ENCODE peak calls at places on chromosomes 1 and 21, in four cellular contexts. One of them, this sample, is unnamed.
A peak's percentile ranks its signal among the peaks of the same experiment; 100 is the strongest.

GRCh38 chr1:211741799-211742198 is 66.4 kb upstream of the NEK2 start:
- DNase-seq in GM23338: no peak
- DNase-seq in lung: no peak
- DNase-seq in GM13976: no peak
- DNase-seq in this sample: no peak

GRCh38 chr1:151165281-151165737 is 393 bp downstream of the LYSMD1 start:
- DNase-seq in GM23338: peak; percentile 88
- DNase-seq in lung: peak; percentile 51
- DNase-seq in GM13976: no peak
- DNase-seq in this sample: no peak

GRCh38 chr1:111505641-111506119 is 2.2 kb upstream of the ADORA3 start:
- DNase-seq in GM23338: no peak
- DNase-seq in lung: no peak
- DNase-seq in GM13976: peak; percentile 68
- DNase-seq in this sample: peak; percentile 67

GRCh38 chr21:45405819-45406762 is 1.1 kb downstream of the COL18A1 start:
- DNase-seq in GM23338: peak; percentile 85
- DNase-seq in lung: no peak
- DNase-seq in GM13976: no peak
- DNase-seq in this sample: no peak

GRCh38 chr1:227429447-227430359 is 111.4 kb upstream of the CDC42BPA start:
- DNase-seq in GM23338: no peak
- DNase-seq in lung: no peak
- DNase-seq in GM13976: no peak
- DNase-seq in this sample: no peak

GRCh38 chr1:43995984-43996732 is 4.8 kb downstream of the CCDC24 start:
- DNase-seq in GM23338: no peak
- DNase-seq in lung: no peak
- DNase-seq in GM13976: no peak
- DNase-seq in this sample: no peak

GRCh38 chr1:156571261-156571958 is 955 bp downstream of the IQGAP3 start:
- DNase-seq in GM23338: no peak
- DNase-seq in lung: no peak
- DNase-seq in GM13976: peak; percentile 53
- DNase-seq in this sample: no peak

GRCh38 chr1:20405893-20406604 is 80.0 kb downstream of the CAMK2N1 start:
- DNase-seq in GM23338: peak; percentile 21
- DNase-seq in lung: no peak
- DNase-seq in GM13976: no peak
- DNase-seq in this sample: no peak

GRCh38 chr1:58900401-58900800 is 116.6 kb upstream of the JUN start:
- DNase-seq in GM23338: no peak
- DNase-seq in lung: no peak
- DNase-seq in GM13976: peak; percentile 3
- DNase-seq in this sample: no peak

GRCh38 chr1:179803916-179804315 is 60.8 kb downstream of the FAM163A start:
- DNase-seq in GM23338: no peak
- DNase-seq in lung: no peak
- DNase-seq in GM13976: no peak
- DNase-seq in this sample: no peak

GRCh38 chr21:41045534-41046268 is 122.3 kb upstream of the BACE2 start:
- DNase-seq in GM23338: peak; percentile 50
- DNase-seq in lung: no peak
- DNase-seq in GM13976: no peak
- DNase-seq in this sample: no peak

GRCh38 chr1:245546875-245547274 is 392.1 kb downstream of the KIF26B start:
- DNase-seq in GM23338: no peak
- DNase-seq in lung: no peak
- DNase-seq in GM13976: no peak
- DNase-seq in this sample: no peak

GRCh38 chr1:156295391-156295947 is at the start of gene GLMP:
- DNase-seq in GM23338: peak; percentile 80
- DNase-seq in lung: peak; percentile 68
- DNase-seq in GM13976: peak; percentile 84
- DNase-seq in this sample: peak; percentile 79

GRCh38 chr1:54519709-54520108 is 28.3 kb upstream of the ACOT11 start:
- DNase-seq in GM23338: peak; percentile 80
- DNase-seq in lung: no peak
- DNase-seq in GM13976: no peak
- DNase-seq in this sample: no peak

GRCh38 chr1:181140398-181140797 is 51.9 kb downstream of the IER5 start:
- DNase-seq in GM23338: no peak
- DNase-seq in lung: no peak
- DNase-seq in GM13976: no peak
- DNase-seq in this sample: no peak

GRCh38 chr1:50742523-50742922 is 217.5 kb downstream of the FAF1 start:
- DNase-seq in GM23338: no peak
- DNase-seq in lung: no peak
- DNase-seq in GM13976: no peak
- DNase-seq in this sample: no peak

GRCh38 chr1:1298861-1299685 is 8.7 kb downstream of the ACAP3 start:
- DNase-seq in GM23338: peak; percentile 94
- DNase-seq in lung: no peak
- DNase-seq in GM13976: no peak
- DNase-seq in this sample: no peak

GRCh38 chr1:47444578-47445465 is 7.0 kb downstream of the FOXD2 start:
- DNase-seq in GM23338: peak; percentile 60
- DNase-seq in lung: no peak
- DNase-seq in GM13976: peak; percentile 45
- DNase-seq in this sample: no peak

GRCh38 chr1:44377925-44378784 is 23.1 kb upstream of the ERI3 start:
- DNase-seq in GM23338: peak; percentile 95
- DNase-seq in lung: peak; percentile 58
- DNase-seq in GM13976: peak; percentile 56
- DNase-seq in this sample: peak; percentile 59

GRCh38 chr1:56120021-56120420 is 459.3 kb downstream of the PLPP3 start:
- DNase-seq in GM23338: no peak
- DNase-seq in lung: no peak
- DNase-seq in GM13976: no peak
- DNase-seq in this sample: no peak

GRCh38 chr1:29280780-29281131 is 44.4 kb downstream of the PTPRU start:
- DNase-seq in GM23338: no peak
- DNase-seq in lung: no peak
- DNase-seq in GM13976: no peak
- DNase-seq in this sample: no peak

GRCh38 chr1:31639543-31639942 is 5.1 kb downstream of the PEF1 start:
- DNase-seq in GM23338: no peak
- DNase-seq in lung: no peak
- DNase-seq in GM13976: no peak
- DNase-seq in this sample: no peak

GRCh38 chr1:114588196-114588689 is 6.8 kb upstream of the BCAS2 start:
- DNase-seq in GM23338: no peak
- DNase-seq in lung: no peak
- DNase-seq in GM13976: no peak
- DNase-seq in this sample: no peak

GRCh38 chr1:83964153-83964552 is 34.8 kb downstream of the TTLL7 start:
- DNase-seq in GM23338: no peak
- DNase-seq in lung: no peak
- DNase-seq in GM13976: no peak
- DNase-seq in this sample: no peak

GRCh38 chr1:85911742-85912141 is 203.5 kb upstream of the ZNHIT6 start:
- DNase-seq in GM23338: peak; percentile 43
- DNase-seq in lung: no peak
- DNase-seq in GM13976: no peak
- DNase-seq in this sample: no peak

GRCh38 chr1:218823291-218823900 is 350.3 kb upstream of the LYPLAL1 start:
- DNase-seq in GM23338: no peak
- DNase-seq in lung: no peak
- DNase-seq in GM13976: no peak
- DNase-seq in this sample: no peak

GRCh38 chr1:226635456-226635941 is 86.9 kb downstream of the STUM start:
- DNase-seq in GM23338: no peak
- DNase-seq in lung: no peak
- DNase-seq in GM13976: no peak
- DNase-seq in this sample: no peak

GRCh38 chr1:171717080-171717479 is 24.8 kb downstream of the VAMP4 start:
- DNase-seq in GM23338: no peak
- DNase-seq in lung: no peak
- DNase-seq in GM13976: no peak
- DNase-seq in this sample: no peak

GRCh38 chr1:171718848-171719247 is 23.0 kb downstream of the VAMP4 start:
- DNase-seq in GM23338: no peak
- DNase-seq in lung: no peak
- DNase-seq in GM13976: no peak
- DNase-seq in this sample: no peak

GRCh38 chr1:171718216-171718615 is 23.6 kb downstream of the VAMP4 start:
- DNase-seq in GM23338: no peak
- DNase-seq in lung: no peak
- DNase-seq in GM13976: no peak
- DNase-seq in this sample: no peak

GRCh38 chr1:171716620-171717019 is 25.2 kb downstream of the VAMP4 start:
- DNase-seq in GM23338: no peak
- DNase-seq in lung: no peak
- DNase-seq in GM13976: no peak
- DNase-seq in this sample: no peak

GRCh38 chr1:171715813-171716251 is 26.0 kb downstream of the VAMP4 start:
- DNase-seq in GM23338: peak; percentile 41
- DNase-seq in lung: no peak
- DNase-seq in GM13976: no peak
- DNase-seq in this sample: no peak
- TF ChIP-seq CTCF in GM23338: peak; percentile 56
- TF ChIP-seq CTCF in lung: no peak
- TF ChIP-seq CTCF in GM13976: peak; percentile 16
- TF ChIP-seq CTCF in this sample: peak; percentile 41

GRCh38 chr1:207811319-207811718 is 59.5 kb downstream of the CD46 start:
- DNase-seq in GM23338: no peak
- DNase-seq in lung: peak; percentile 24
- DNase-seq in GM13976: no peak
- DNase-seq in this sample: no peak

GRCh38 chr1:207812778-207813512 is 61.1 kb downstream of the CD46 start:
- DNase-seq in GM23338: no peak
- DNase-seq in lung: no peak
- DNase-seq in GM13976: no peak
- DNase-seq in this sample: no peak

GRCh38 chr1:207810606-207811295 is 58.9 kb downstream of the CD46 start:
- DNase-seq in GM23338: no peak
- DNase-seq in lung: peak; percentile 22
- DNase-seq in GM13976: no peak
- DNase-seq in this sample: no peak

GRCh38 chr1:207813513-207813881 is 61.6 kb downstream of the CD46 start:
- DNase-seq in GM23338: no peak
- DNase-seq in lung: no peak
- DNase-seq in GM13976: no peak
- DNase-seq in this sample: no peak

GRCh38 chr1:207811920-207812720 is 60.3 kb downstream of the CD46 start:
- DNase-seq in GM23338: peak; percentile 61
- DNase-seq in lung: peak; percentile 71
- DNase-seq in GM13976: peak; percentile 51
- DNase-seq in this sample: no peak
- TF ChIP-seq CTCF in GM23338: peak; percentile 61
- TF ChIP-seq CTCF in lung: peak; percentile 24
- TF ChIP-seq CTCF in GM13976: peak; percentile 43
- TF ChIP-seq CTCF in this sample: peak; percentile 40

DNA sequence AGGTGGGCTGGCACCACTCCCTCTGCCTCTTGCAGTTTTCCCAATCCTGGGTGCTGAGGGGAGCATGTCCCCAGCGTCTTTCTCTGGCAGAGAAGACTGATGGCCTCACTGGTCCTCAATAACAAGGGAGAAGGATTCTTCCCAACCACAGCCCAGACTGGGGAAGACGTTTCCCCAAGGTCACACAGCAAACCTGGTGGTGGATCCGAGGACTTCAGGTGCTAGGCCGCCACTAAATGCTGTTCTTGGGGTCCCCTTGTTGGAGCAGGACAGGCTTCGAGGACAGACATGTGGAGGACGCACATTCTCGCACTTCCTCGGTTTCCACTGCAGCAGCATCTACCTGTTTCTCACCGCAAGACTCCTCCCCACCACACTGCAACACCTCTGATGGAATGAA is 30.9 kb upstream of the PAX7 start:
- DNase-seq in GM23338: peak; percentile 43
- DNase-seq in lung: no peak
- DNase-seq in GM13976: no peak
- DNase-seq in this sample: no peak
- TF ChIP-seq CTCF in GM23338: peak; percentile 29
- TF ChIP-seq CTCF in lung: no peak
- TF ChIP-seq CTCF in GM13976: no peak
- TF ChIP-seq CTCF in this sample: no peak

GRCh38 chr1:161073474-161074121 is 3.9 kb upstream of the ARHGAP30 start:
- DNase-seq in GM23338: no peak
- DNase-seq in lung: no peak
- DNase-seq in GM13976: no peak
- DNase-seq in this sample: no peak

GRCh38 chr1:161071886-161072371 is 2.2 kb upstream of the ARHGAP30 start:
- DNase-seq in GM23338: peak; percentile 82
- DNase-seq in lung: peak; percentile 65
- DNase-seq in GM13976: peak; percentile 82
- DNase-seq in this sample: peak; percentile 80

GRCh38 chr1:161074676-161075368 is 5.1 kb upstream of the ARHGAP30 start:
- DNase-seq in GM23338: no peak
- DNase-seq in lung: no peak
- DNase-seq in GM13976: no peak
- DNase-seq in this sample: no peak

GRCh38 chr1:161070737-161071136 is 1.0 kb upstream of the ARHGAP30 start:
- DNase-seq in GM23338: no peak
- DNase-seq in lung: no peak
- DNase-seq in GM13976: no peak
- DNase-seq in this sample: no peak

GRCh38 chr1:161072751-161073449 is 3.2 kb upstream of the ARHGAP30 start:
- DNase-seq in GM23338: no peak
- DNase-seq in lung: no peak
- DNase-seq in GM13976: no peak
- DNase-seq in this sample: no peak
- TF ChIP-seq CTCF in GM23338: no peak
- TF ChIP-seq CTCF in lung: no peak
- TF ChIP-seq CTCF in GM13976: no peak
- TF ChIP-seq CTCF in this sample: no peak

This sample was measured in GM10248.